ENCODE peak calls at places on chromosomes 13 and 19, in six cellular contexts. S is central memory CD4-positive, alpha-beta T cell; T is H4; O is NCI-H1048; D is activated gamma-delta T cell treated with anti-CD3 and anti-CD28 coated beads, Interleukin-2, amount 50 U/mL, for 16 hours; I is IMR-90. F is an unnamed sample.

GRCh38 chr13:104286566-104287290 is 1220.5 kb upstream of the SLC10A2 start:
- DNase-seq in S (no peak), T (no peak), O (no peak), D (no peak), I (no peak), F (no peak)

GRCh38 chr19:9941236-9941635 is 4.9 kb upstream of the OLFM2 start:
- DNase-seq in S (no peak), T (no peak), O (no peak), D (no peak), I (peak), F (no peak)

GRCh38 chr13:28630864-28631263 is 28.1 kb upstream of the POMP start:
- DNase-seq in S (no peak), T (no peak), O (no peak), D (no peak), I (no peak), F (no peak)

GRCh38 chr13:22108283-22108897 is 437.5 kb downstream of the FGF9 start:
- DNase-seq in S (no peak), T (no peak), O (no peak), D (no peak), I (peak), F (no peak)

GRCh38 chr19:19591133-19591825 is 27.2 kb downstream of the PBX4 start:
- DNase-seq in S (peak), T (peak), O (no peak), D (peak), I (peak), F (peak)

GRCh38 chr19:17687141-17687856 is 855 bp downstream of the UNC13A start:
- DNase-seq in S (no peak), T (no peak), O (no peak), D (no peak), I (no peak), F (no peak)

GRCh38 chr19:55340784-55341147 is 1.1 kb downstream of the KMT5C start:
- DNase-seq in S (no peak), T (no peak), O (no peak), D (no peak), I (no peak), F (no peak)

GRCh38 chr13:67439365-67439764 is 209.2 kb upstream of the PCDH9 start:
- DNase-seq in S (no peak), T (no peak), O (no peak), D (no peak), I (no peak), F (no peak)

GRCh38 chr19:12544401-12544876 is 6.8 kb downstream of the ZNF564 start:
- DNase-seq in S (no peak), T (no peak), O (no peak), D (no peak), I (peak), F (no peak)

GRCh38 chr13:29937836-29938235 is 87.4 kb upstream of the UBL3 start:
- DNase-seq in S (peak), T (no peak), O (no peak), D (no peak), I (no peak), F (no peak)

GRCh38 chr19:13888281-13888680 is 11.3 kb downstream of the NANOS3 start:
- DNase-seq in S (no peak), T (no peak), O (no peak), D (no peak), I (no peak), F (no peak)

GRCh38 chr19:36378625-36379509 is at the start of gene ZFP14:
- DNase-seq in S (peak), T (peak), O (peak), D (peak), I (peak), F (peak)